ENCODE peak calls at places on chromosomes 16 and 17, in nine cellular contexts. R is EH; C is heart left ventricle; G is NCI-H1694; P is globus pallidus; I is astrocyte of the spinal cord; D is activated CD8-positive, alpha-beta memory T cell treated with anti-CD3 and anti-CD28 coated beads, Interleukin-2, amount 50 U/mL, for 48 hours; H is stimulated activated CD8-positive, alpha-beta memory T cell treated with anti-CD3 and anti-CD28 coated beads, Interleukin-4, amount 100 ng/mL, for 24 hours; L is T-helper 17 cell. M is an unnamed sample.

GRCh38 chr17:79242873-79243602 is 168.4 kb downstream of the ENGASE start:
- DNase-seq in R (no peak), C (no peak), G (no peak), P (no peak), I (no peak), D (no peak), H (no peak), L (no peak), M (no peak)

GRCh38 chr16:35450648-35451047 is 1991.2 kb downstream of the TP53TG3F start:
- DNase-seq in R (no peak), C (no peak), G (no peak), P (no peak), I (no peak), D (no peak), H (no peak), L (no peak), M (no peak)

GRCh38 chr17:15279011-15279477 is 13.9 kb upstream of the PMP22 start:
- DNase-seq in R (peak), C (no peak), G (no peak), P (no peak), I (peak), D (no peak), H (no peak), L (no peak), M (no peak)

GRCh38 chr17:38558751-38559024 is 47.1 kb downstream of the SRCIN1 start:
- DNase-seq in R (no peak), C (no peak), G (no peak), P (peak), I (no peak), D (no peak), H (no peak), L (no peak), M (no peak)

GRCh38 chr17:69567130-69567529 is 152.6 kb downstream of the MAP2K6 start:
- DNase-seq in R (peak), C (no peak), G (no peak), P (no peak), I (peak), D (no peak), H (no peak), L (no peak), M (no peak)

GRCh38 chr16:16120382-16121184 is 102.7 kb downstream of the ABCC6 start:
- DNase-seq in R (no peak), C (peak), G (peak), P (peak), I (no peak), D (no peak), H (no peak), L (no peak), M (no peak)

GRCh38 chr16:9844361-9844760 is 337.9 kb downstream of the GRIN2A start:
- DNase-seq in R (peak), C (no peak), G (no peak), P (no peak), I (no peak), D (no peak), H (no peak), L (no peak), M (no peak)

GRCh38 chr16:81899601-81900000 is 111.7 kb downstream of the SDR42E1 start:
- DNase-seq in R (no peak), C (no peak), G (no peak), P (no peak), I (no peak), D (no peak), H (no peak), L (no peak), M (no peak)

GRCh38 chr17:8237175-8237574 is 10.7 kb downstream of the CTC1 start:
- DNase-seq in R (no peak), C (no peak), G (no peak), P (no peak), I (no peak), D (no peak), H (no peak), L (no peak), M (no peak)

GRCh38 chr17:40068917-40069750 is 6.4 kb downstream of the THRA start:
- DNase-seq in R (peak), C (peak), G (peak), P (peak), I (peak), D (peak), H (peak), L (peak), M (peak)

GRCh38 chr17:69723741-69724140 is 309.2 kb downstream of the MAP2K6 start:
- DNase-seq in R (peak), C (no peak), G (no peak), P (no peak), I (no peak), D (no peak), H (no peak), L (no peak), M (no peak)

GRCh38 chr16:81601601-81602251 is 157.1 kb downstream of the CMIP start:
- DNase-seq in R (peak), C (no peak), G (no peak), P (no peak), I (peak), D (no peak), H (no peak), L (no peak), M (no peak)

GRCh38 chr17:37176683-37177082 is 199.1 kb upstream of the C17orf78 start:
- DNase-seq in R (peak), C (no peak), G (no peak), P (peak), I (peak), D (no peak), H (no peak), L (no peak), M (no peak)

GRCh38 chr17:50559674-50560184 is 786 bp upstream of the CACNA1G start:
- DNase-seq in R (peak), C (no peak), G (no peak), P (no peak), I (no peak), D (peak), H (no peak), L (no peak), M (no peak)

GRCh38 chr16:67917852-67918236 is 13.8 kb downstream of the CTRL start:
- DNase-seq in R (peak), C (no peak), G (no peak), P (no peak), I (peak), D (peak), H (no peak), L (no peak), M (no peak)

GRCh38 chr17:75822119-75822799 is 21.9 kb downstream of the UNC13D start:
- DNase-seq in R (no peak), C (no peak), G (peak), P (no peak), I (no peak), D (no peak), H (no peak), L (no peak), M (no peak)

GRCh38 chr16:71626018-71626857 is at the start of gene MARVELD3:
- DNase-seq in R (no peak), C (no peak), G (no peak), P (no peak), I (no peak), D (peak), H (no peak), L (peak), M (no peak)

GRCh38 chr17:35847633-35848373 is 20.9 kb downstream of the HEATR9 start:
- DNase-seq in R (no peak), C (no peak), G (no peak), P (no peak), I (no peak), D (no peak), H (no peak), L (no peak), M (no peak)

GRCh38 chr16:67349172-67349571 is 22.6 kb downstream of the LRRC36 start:
- DNase-seq in R (peak), C (no peak), G (peak), P (no peak), I (peak), D (no peak), H (no peak), L (no peak), M (no peak)

GRCh38 chr16:81629032-81629802 is 149.9 kb upstream of the PLCG2 start:
- DNase-seq in R (no peak), C (no peak), G (no peak), P (no peak), I (no peak), D (no peak), H (no peak), L (no peak), M (no peak)

GRCh38 chr16:82715160-82715559 is 88.4 kb downstream of the CDH13 start:
- DNase-seq in R (no peak), C (no peak), G (no peak), P (no peak), I (no peak), D (no peak), H (no peak), L (no peak), M (no peak)

GRCh38 chr16:24396350-24397271 is 140.5 kb downstream of the CACNG3 start:
- DNase-seq in R (no peak), C (no peak), G (no peak), P (no peak), I (no peak), D (no peak), H (no peak), L (no peak), M (no peak)

GRCh38 chr17:4738136-4739121 is 1.2 kb upstream of the ZMYND15 start:
- DNase-seq in R (no peak), C (no peak), G (no peak), P (no peak), I (no peak), D (no peak), H (no peak), L (peak), M (no peak)

GRCh38 chr17:34725740-34726139 is 146.4 kb downstream of the TMEM132E start:
- DNase-seq in R (no peak), C (no peak), G (no peak), P (no peak), I (no peak), D (no peak), H (no peak), L (no peak), M (peak)

GRCh38 chr17:47735536-47736011 is 2.5 kb downstream of the TBX21 start:
- DNase-seq in R (no peak), C (no peak), G (no peak), P (no peak), I (no peak), D (peak), H (no peak), L (no peak), M (no peak)

GRCh38 chr17:79875511-79875910 is 36.3 kb upstream of the CBX4 start:
- DNase-seq in R (no peak), C (no peak), G (no peak), P (no peak), I (no peak), D (no peak), H (no peak), L (no peak), M (no peak)

GRCh38 chr17:1455291-1455747 is 713 bp downstream of the CRK start:
- DNase-seq in R (peak), C (peak), G (peak), P (peak), I (peak), D (peak), H (no peak), L (peak), M (no peak)

GRCh38 chr16:69286941-69287713 is 24.0 kb upstream of the VPS4A start:
- DNase-seq in R (peak), C (no peak), G (peak), P (peak), I (peak), D (no peak), H (no peak), L (peak), M (no peak)

GRCh38 chr17:30520436-30520835 is 43.2 kb downstream of the GOSR1 start:
- DNase-seq in R (peak), C (no peak), G (no peak), P (no peak), I (peak), D (no peak), H (no peak), L (no peak), M (no peak)

GRCh38 chr17:66916946-66917345 is 47.6 kb upstream of the CACNG4 start:
- DNase-seq in R (no peak), C (no peak), G (no peak), P (no peak), I (no peak), D (no peak), H (no peak), L (no peak), M (no peak)

GRCh38 chr16:15607700-15608396 is 35.1 kb downstream of the MARF1 start:
- DNase-seq in R (peak), C (peak), G (no peak), P (peak), I (peak), D (no peak), H (no peak), L (no peak), M (no peak)

GRCh38 chr17:63842173-63842539 is 329 bp downstream of the SMARCD2 start:
- DNase-seq in R (no peak), C (peak), G (no peak), P (no peak), I (peak), D (peak), H (no peak), L (peak), M (no peak)

GRCh38 chr17:11996722-11997146 is 541 bp downstream of the ZNF18 start:
- DNase-seq in R (no peak), C (no peak), G (peak), P (peak), I (no peak), D (no peak), H (no peak), L (peak), M (no peak)

GRCh38 chr17:80071116-80071980 is 30.0 kb upstream of the GAA start:
- DNase-seq in R (peak), C (peak), G (no peak), P (peak), I (peak), D (no peak), H (no peak), L (no peak), M (no peak)

GRCh38 chr16:48524348-48525200 is 85.4 kb downstream of the N4BP1 start:
- DNase-seq in R (peak), C (no peak), G (no peak), P (no peak), I (no peak), D (no peak), H (no peak), L (no peak), M (no peak)

GRCh38 chr17:68133370-68134045 is 98.0 kb downstream of the KPNA2 start:
- DNase-seq in R (no peak), C (no peak), G (no peak), P (no peak), I (no peak), D (no peak), H (no peak), L (no peak), M (no peak)